ENCODE peak calls at places on chromosome 2, in five cellular contexts. O is breast epithelium, F is HCT116, M is stomach, G is H1. E is an unnamed sample.
A peak's percentile ranks its signal among the peaks of the same experiment; 100 is the strongest.

GRCh38 chr2:119488245-119489182 is 35.8 kb downstream of the SCTR start:
- DNase-seq in O (no peak), F (no peak), M (peak; percentile 71), G (no peak), E (peak; percentile 26)

GRCh38 chr2:16747706-16748105 is 82.1 kb upstream of the CYRIA start:
- DNase-seq in O (no peak), F (no peak), M (no peak), G (no peak), E (no peak)

GRCh38 chr2:46828491-46829239 is 86.9 kb downstream of the MCFD2 start:
- DNase-seq in O (no peak), F (no peak), M (no peak), G (no peak), E (no peak)

GRCh38 chr2:209426432-209426831 is 2.6 kb downstream of the MAP2 start:
- DNase-seq in O (no peak), F (no peak), M (no peak), G (no peak), E (peak; percentile 68)

GRCh38 chr2:26002617-26003310 is 20.5 kb upstream of the KIF3C start:
- DNase-seq in O (no peak), F (no peak), M (peak; percentile 44), G (no peak), E (no peak)

GRCh38 chr2:105395691-105396090 is 3.2 kb downstream of the FHL2 start:
- DNase-seq in O (no peak), F (no peak), M (no peak), G (no peak), E (no peak)

GRCh38 chr2:168357799-168358504 is 98.1 kb upstream of the CERS6 start:
- DNase-seq in O (no peak), F (no peak), M (no peak), G (no peak), E (no peak)

GRCh38 chr2:199704358-199705238 is 146.4 kb downstream of the FTCDNL1 start:
- DNase-seq in O (no peak), F (peak; percentile 36), M (no peak), G (no peak), E (peak; percentile 79)

GRCh38 chr2:192146069-192147006 is 48.4 kb downstream of the TMEFF2 start:
- DNase-seq in O (no peak), F (no peak), M (no peak), G (no peak), E (no peak)

GRCh38 chr2:32430804-32431203 is 74.0 kb downstream of the BIRC6 start:
- DNase-seq in O (no peak), F (no peak), M (no peak), G (no peak), E (no peak)

GRCh38 chr2:83081835-83082522 is 1377.1 kb downstream of the SUCLG1 start:
- DNase-seq in O (no peak), F (no peak), M (no peak), G (no peak), E (no peak)

GRCh38 chr2:127174977-127175376 is 45.1 kb downstream of the CYP27C1 start:
- DNase-seq in O (no peak), F (no peak), M (no peak), G (no peak), E (no peak)

GRCh38 chr2:181760521-181760920 is 80.2 kb upstream of the NEUROD1 start:
- DNase-seq in O (no peak), F (no peak), M (no peak), G (no peak), E (no peak)

GRCh38 chr2:205764502-205764815 is 82.2 kb downstream of the NRP2 start:
- DNase-seq in O (no peak), F (no peak), M (no peak), G (no peak), E (peak; percentile 24)

GRCh38 chr2:155930312-155930711 is 402.2 kb downstream of the NR4A2 start:
- DNase-seq in O (no peak), F (no peak), M (no peak), G (no peak), E (peak; percentile 25)

GRCh38 chr2:172200495-172201085 is 97.9 kb upstream of the DLX2 start:
- DNase-seq in O (no peak), F (peak; percentile 49), M (no peak), G (no peak), E (peak; percentile 78)

GRCh38 chr2:25410370-25410769 is 68.6 kb upstream of the DNMT3A start:
- DNase-seq in O (no peak), F (no peak), M (no peak), G (no peak), E (no peak)

GRCh38 chr2:238238311-238238765 is 1.5 kb downstream of the HES6 start:
- DNase-seq in O (peak; percentile 33), F (no peak), M (no peak), G (no peak), E (no peak)

GRCh38 chr2:60461421-60462108 is 91.9 kb downstream of the BCL11A start:
- DNase-seq in O (no peak), F (no peak), M (no peak), G (no peak), E (no peak)

GRCh38 chr2:98459776-98460175 is 15.1 kb downstream of the INPP4A start:
- DNase-seq in O (no peak), F (no peak), M (peak; percentile 33), G (no peak), E (no peak)

GRCh38 chr2:208049441-208049840 is 24.1 kb upstream of the PLEKHM3 start:
- DNase-seq in O (no peak), F (no peak), M (no peak), G (no peak), E (no peak)

GRCh38 chr2:204529795-204530463 is 15.3 kb upstream of the PARD3B start:
- DNase-seq in O (no peak), F (no peak), M (no peak), G (no peak), E (no peak)

GRCh38 chr2:197777823-197778407 is 7.2 kb downstream of the BOLL start:
- DNase-seq in O (no peak), F (peak; percentile 16), M (no peak), G (no peak), E (peak; percentile 51)

GRCh38 chr2:144162652-144163051 is 357.3 kb downstream of the ZEB2 start:
- DNase-seq in O (no peak), F (peak; percentile 7), M (peak; percentile 28), G (no peak), E (peak; percentile 77)

GRCh38 chr2:26229595-26229994 is 14.8 kb downstream of the HADHA start:
- DNase-seq in O (no peak), F (no peak), M (no peak), G (no peak), E (no peak)

GRCh38 chr2:149313512-149313972 is 16.8 kb upstream of the LYPD6 start:
- DNase-seq in O (peak; percentile 54), F (peak; percentile 40), M (peak; percentile 36), G (no peak), E (peak; percentile 92)

GRCh38 chr2:226794077-226794670 is 5.4 kb downstream of the IRS1 start:
- DNase-seq in O (no peak), F (no peak), M (no peak), G (no peak), E (no peak)

GRCh38 chr2:188478724-188479123 is 187.1 kb downstream of the GULP1 start:
- DNase-seq in O (no peak), F (no peak), M (no peak), G (no peak), E (peak; percentile 52)

GRCh38 chr2:160609346-160609745 is 115.7 kb upstream of the RBMS1 start:
- DNase-seq in O (no peak), F (no peak), M (no peak), G (no peak), E (no peak)

GRCh38 chr2:204576580-204576979 is 31.3 kb downstream of the PARD3B start:
- DNase-seq in O (no peak), F (no peak), M (no peak), G (no peak), E (no peak)

GRCh38 chr2:25380586-25381360 is 39.0 kb upstream of the DNMT3A start:
- DNase-seq in O (peak; percentile 17), F (no peak), M (peak; percentile 24), G (no peak), E (no peak)

DNA sequence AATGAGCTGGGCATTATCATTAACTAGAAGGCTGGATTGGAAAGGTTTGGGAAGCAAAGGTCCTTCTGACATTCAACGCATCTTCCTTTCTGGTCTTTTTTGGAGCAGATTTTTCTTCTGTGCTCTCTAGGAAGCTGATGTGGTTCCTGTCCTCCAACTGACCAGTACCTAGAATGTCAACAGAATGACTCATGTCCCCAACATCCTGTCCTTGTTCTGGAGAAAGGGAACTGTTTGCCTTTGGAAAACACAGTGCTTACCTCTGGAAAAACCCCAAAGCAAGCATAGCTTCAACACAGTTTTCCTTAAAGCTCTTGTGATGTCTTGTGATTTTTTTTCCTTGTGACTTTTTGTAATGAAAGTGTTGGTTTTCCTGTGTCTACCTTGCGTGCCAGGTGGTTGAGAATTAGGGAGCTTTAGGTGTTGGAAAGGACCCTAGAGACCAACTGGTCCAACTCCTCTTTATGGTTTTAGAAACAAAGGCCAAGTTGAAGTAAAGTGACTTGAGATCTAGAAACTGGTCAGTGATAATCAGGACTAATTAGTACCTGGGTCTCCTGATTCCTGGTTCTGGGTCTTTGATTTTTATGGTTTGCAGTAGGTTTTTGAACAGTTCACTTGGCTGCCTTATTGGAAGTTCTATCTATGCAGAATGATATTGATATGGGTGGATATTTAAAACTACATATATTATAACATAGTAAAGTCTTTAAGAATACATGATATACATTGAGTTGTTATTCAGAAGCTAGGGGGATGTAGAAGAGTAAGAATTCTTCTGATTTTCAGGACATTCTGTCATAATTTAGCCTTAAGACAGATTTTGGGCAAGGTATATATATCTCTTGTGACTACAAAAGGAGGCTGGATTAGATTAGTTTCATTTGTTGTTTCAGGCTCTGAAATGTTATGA is 70.5 kb downstream of the FMNL2 start:
- DNase-seq in O (no peak), F (peak; percentile 51), M (no peak), G (no peak), E (no peak)
- TF ChIP-seq POLR2AphosphoS5 in O (no peak), F (peak; percentile 33), M (peak; percentile 62), G (no peak), E (no peak)

GRCh38 chr2:86074811-86075210 is 30.9 kb downstream of the POLR1A start:
- DNase-seq in O (no peak), F (no peak), M (no peak), G (no peak), E (no peak)
- TF ChIP-seq POLR2AphosphoS5 in O (no peak), F (no peak), M (no peak), G (no peak), E (no peak)

GRCh38 chr2:241968417-241968816 is 98.9 kb downstream of the RTP5 start:
- DNase-seq in O (no peak), F (no peak), M (no peak), G (no peak), E (no peak)
- TF ChIP-seq POLR2AphosphoS5 in O (no peak), F (no peak), M (no peak), G (no peak), E (no peak)

DNA sequence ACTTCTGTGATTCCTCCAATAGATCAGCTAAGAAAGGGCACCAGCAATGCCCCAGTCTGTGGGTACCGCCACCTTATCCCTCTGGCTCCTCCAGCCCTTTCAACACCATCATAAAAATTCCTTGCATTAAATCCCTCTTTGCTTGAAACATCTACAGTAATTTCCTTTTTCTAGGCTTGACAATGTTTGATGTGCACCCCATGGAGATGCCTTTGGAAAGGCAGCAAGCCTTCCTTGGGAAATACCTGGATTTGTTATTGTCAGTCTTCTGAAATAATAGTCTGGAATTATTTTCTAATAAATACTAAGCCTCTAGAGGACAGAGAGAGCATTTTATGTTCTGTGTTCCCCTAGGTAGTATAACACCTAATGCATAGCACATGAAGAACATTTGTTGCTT is 46.1 kb downstream of the NCKAP5 start:
- DNase-seq in O (no peak), F (no peak), M (no peak), G (no peak), E (no peak)
- TF ChIP-seq POLR2AphosphoS5 in O (no peak), F (no peak), M (no peak), G (no peak), E (no peak)